ENCODE peak calls at places on chromosomes 13 and 19, in five cellular contexts. U, W, N, R and J are unnamed samples.

GRCh38 chr19:29928831-29929230 is 13.2 kb upstream of the URI1 start:
- DNase-seq in N (no peak), R (no peak), W (no peak), U (no peak), J (no peak)

GRCh38 chr13:76980075-76980718 is 11.7 kb upstream of the CLN5 start:
- DNase-seq in N (peak), R (peak), W (peak), U (peak), J (peak)

GRCh38 chr19:49506575-49507105 is 5.8 kb upstream of the FCGRT start:
- DNase-seq in N (peak), W (no peak), R (peak), U (no peak), J (no peak)

GRCh38 chr19:39031368-39032163 is 783 bp downstream of the FBXO27 start:
- DNase-seq in U (peak), W (peak), N (no peak), R (peak), J (no peak)

GRCh38 chr13:44436589-44437337 is 63.1 kb downstream of the SERP2 start:
- DNase-seq in U (peak), W (peak), R (peak), N (peak), J (peak)

GRCh38 chr19:56139847-56140582 is 1.1 kb upstream of the ZNF444 start:
- DNase-seq in R (no peak), N (no peak), W (no peak), U (no peak), J (no peak)

GRCh38 chr19:2469102-2469914 is 6.6 kb upstream of the GADD45B start:
- DNase-seq in W (peak), R (no peak), N (no peak), U (no peak), J (no peak)

GRCh38 chr19:51777570-51778460 is 16.8 kb downstream of the FPR2 start:
- DNase-seq in U (peak), N (peak), W (peak), R (peak), J (peak)